ENCODE peak calls at places on chromosomes 12 and 14, in nine cellular contexts. One of them, this sample, is unnamed.

GRCh38 chr14:75274899-75275569 is 3.6 kb upstream of the FOS start:
- DNase-seq in brain microvascular endothelial cell: peak; percentile 72
- DNase-seq in fibroblast of mammary gland: peak; percentile 51
- DNase-seq in adrenal gland: peak; percentile 80
- DNase-seq in cardiac muscle cell: no peak
- DNase-seq in epithelial cell of esophagus: peak; percentile 57
- DNase-seq in uterus: no peak
- DNase-seq in AG09309: no peak
- DNase-seq in RWPE2: no peak
- DNase-seq in this sample: no peak

GRCh38 chr12:30570206-30570890 is 125.3 kb downstream of the IPO8 start:
- DNase-seq in adrenal gland: no peak
- DNase-seq in AG09309: no peak
- DNase-seq in uterus: no peak
- DNase-seq in cardiac muscle cell: peak; percentile 4
- DNase-seq in brain microvascular endothelial cell: no peak
- DNase-seq in fibroblast of mammary gland: no peak
- DNase-seq in RWPE2: no peak
- DNase-seq in epithelial cell of esophagus: no peak
- DNase-seq in this sample: no peak

GRCh38 chr14:105389976-105390848 is 8.1 kb upstream of the TEX22 start:
- DNase-seq in cardiac muscle cell: no peak
- DNase-seq in RWPE2: peak; percentile 67
- DNase-seq in AG09309: no peak
- DNase-seq in uterus: no peak
- DNase-seq in fibroblast of mammary gland: no peak
- DNase-seq in brain microvascular endothelial cell: no peak
- DNase-seq in adrenal gland: no peak
- DNase-seq in epithelial cell of esophagus: no peak
- DNase-seq in this sample: no peak

GRCh38 chr12:3262466-3262865 is 185.3 kb downstream of the TSPAN9 start:
- DNase-seq in adrenal gland: no peak
- DNase-seq in fibroblast of mammary gland: no peak
- DNase-seq in cardiac muscle cell: no peak
- DNase-seq in AG09309: no peak
- DNase-seq in brain microvascular endothelial cell: no peak
- DNase-seq in uterus: no peak
- DNase-seq in RWPE2: no peak
- DNase-seq in epithelial cell of esophagus: no peak
- DNase-seq in this sample: no peak

GRCh38 chr14:69132513-69133181 is 20.3 kb downstream of the DCAF5 start:
- DNase-seq in uterus: no peak
- DNase-seq in AG09309: no peak
- DNase-seq in fibroblast of mammary gland: no peak
- DNase-seq in adrenal gland: no peak
- DNase-seq in RWPE2: no peak
- DNase-seq in epithelial cell of esophagus: no peak
- DNase-seq in cardiac muscle cell: no peak
- DNase-seq in brain microvascular endothelial cell: peak; percentile 33
- DNase-seq in this sample: peak; percentile 49

GRCh38 chr12:87317302-87317701 is 711.9 kb downstream of the C12orf50 start:
- DNase-seq in fibroblast of mammary gland: no peak
- DNase-seq in adrenal gland: no peak
- DNase-seq in cardiac muscle cell: no peak
- DNase-seq in AG09309: no peak
- DNase-seq in epithelial cell of esophagus: peak; percentile 73
- DNase-seq in uterus: no peak
- DNase-seq in RWPE2: no peak
- DNase-seq in brain microvascular endothelial cell: peak; percentile 29
- DNase-seq in this sample: no peak

GRCh38 chr12:129696405-129696804 is 207.4 kb downstream of the TMEM132D start:
- DNase-seq in adrenal gland: no peak
- DNase-seq in cardiac muscle cell: no peak
- DNase-seq in AG09309: no peak
- DNase-seq in uterus: no peak
- DNase-seq in epithelial cell of esophagus: no peak
- DNase-seq in brain microvascular endothelial cell: no peak
- DNase-seq in RWPE2: no peak
- DNase-seq in fibroblast of mammary gland: no peak
- DNase-seq in this sample: no peak

GRCh38 chr12:57491393-57492280 is 3.8 kb downstream of the MARS1 start:
- DNase-seq in epithelial cell of esophagus: no peak
- DNase-seq in RWPE2: no peak
- DNase-seq in fibroblast of mammary gland: no peak
- DNase-seq in brain microvascular endothelial cell: no peak
- DNase-seq in AG09309: no peak
- DNase-seq in cardiac muscle cell: no peak
- DNase-seq in uterus: no peak
- DNase-seq in adrenal gland: no peak
- DNase-seq in this sample: no peak

GRCh38 chr12:105960319-105961076 is 178.3 kb downstream of the NUAK1 start:
- DNase-seq in brain microvascular endothelial cell: no peak
- DNase-seq in uterus: no peak
- DNase-seq in cardiac muscle cell: peak; percentile 53
- DNase-seq in AG09309: no peak
- DNase-seq in adrenal gland: no peak
- DNase-seq in epithelial cell of esophagus: peak; percentile 41
- DNase-seq in fibroblast of mammary gland: no peak
- DNase-seq in RWPE2: no peak
- DNase-seq in this sample: no peak

GRCh38 chr14:24264298-24264697 is 1.3 kb upstream of the TGM1 start:
- DNase-seq in adrenal gland: no peak
- DNase-seq in brain microvascular endothelial cell: no peak
- DNase-seq in cardiac muscle cell: no peak
- DNase-seq in AG09309: no peak
- DNase-seq in RWPE2: no peak
- DNase-seq in uterus: no peak
- DNase-seq in fibroblast of mammary gland: no peak
- DNase-seq in epithelial cell of esophagus: peak; percentile 89
- DNase-seq in this sample: no peak

GRCh38 chr14:105065280-105066228 is at the start of gene GPR132:
- DNase-seq in brain microvascular endothelial cell: no peak
- DNase-seq in cardiac muscle cell: peak; percentile 66
- DNase-seq in fibroblast of mammary gland: no peak
- DNase-seq in adrenal gland: peak; percentile 76
- DNase-seq in RWPE2: peak; percentile 72
- DNase-seq in uterus: no peak
- DNase-seq in AG09309: no peak
- DNase-seq in epithelial cell of esophagus: peak; percentile 67
- DNase-seq in this sample: no peak

GRCh38 chr14:26204954-26205479 is 392.8 kb downstream of the NOVA1 start:
- DNase-seq in AG09309: no peak
- DNase-seq in brain microvascular endothelial cell: no peak
- DNase-seq in epithelial cell of esophagus: peak; percentile 19
- DNase-seq in fibroblast of mammary gland: peak; percentile 18
- DNase-seq in RWPE2: peak; percentile 40
- DNase-seq in adrenal gland: peak; percentile 55
- DNase-seq in uterus: peak; percentile 38
- DNase-seq in cardiac muscle cell: peak; percentile 69
- DNase-seq in this sample: peak; percentile 34

GRCh38 chr12:56011509-56012090 is 9.2 kb upstream of the IKZF4 start:
- DNase-seq in epithelial cell of esophagus: no peak
- DNase-seq in adrenal gland: no peak
- DNase-seq in uterus: no peak
- DNase-seq in cardiac muscle cell: no peak
- DNase-seq in fibroblast of mammary gland: peak; percentile 20
- DNase-seq in brain microvascular endothelial cell: no peak
- DNase-seq in RWPE2: no peak
- DNase-seq in AG09309: no peak
- DNase-seq in this sample: no peak

GRCh38 chr12:113697646-113698504 is 226.2 kb upstream of the LHX5 start:
- DNase-seq in uterus: no peak
- DNase-seq in cardiac muscle cell: no peak
- DNase-seq in adrenal gland: no peak
- DNase-seq in fibroblast of mammary gland: no peak
- DNase-seq in epithelial cell of esophagus: no peak
- DNase-seq in AG09309: no peak
- DNase-seq in brain microvascular endothelial cell: no peak
- DNase-seq in RWPE2: no peak
- DNase-seq in this sample: no peak

GRCh38 chr12:46373303-46374182 is 970 bp upstream of the SLC38A2 start:
- DNase-seq in RWPE2: peak; percentile 73
- DNase-seq in cardiac muscle cell: peak; percentile 77
- DNase-seq in epithelial cell of esophagus: peak; percentile 52
- DNase-seq in adrenal gland: peak; percentile 76
- DNase-seq in uterus: peak; percentile 60
- DNase-seq in AG09309: no peak
- DNase-seq in fibroblast of mammary gland: no peak
- DNase-seq in brain microvascular endothelial cell: no peak
- DNase-seq in this sample: no peak

GRCh38 chr12:67968725-67969124 is 20.5 kb upstream of the IFNG-AS1 start:
- DNase-seq in RWPE2: no peak
- DNase-seq in adrenal gland: no peak
- DNase-seq in brain microvascular endothelial cell: no peak
- DNase-seq in fibroblast of mammary gland: no peak
- DNase-seq in uterus: no peak
- DNase-seq in epithelial cell of esophagus: no peak
- DNase-seq in cardiac muscle cell: no peak
- DNase-seq in AG09309: no peak
- DNase-seq in this sample: no peak

GRCh38 chr14:32129124-32129523 is 52.0 kb downstream of the ARHGAP5 start:
- DNase-seq in cardiac muscle cell: no peak
- DNase-seq in uterus: no peak
- DNase-seq in AG09309: no peak
- DNase-seq in adrenal gland: no peak
- DNase-seq in RWPE2: no peak
- DNase-seq in brain microvascular endothelial cell: no peak
- DNase-seq in fibroblast of mammary gland: peak; percentile 70
- DNase-seq in epithelial cell of esophagus: peak; percentile 60
- DNase-seq in this sample: peak; percentile 46

GRCh38 chr14:98822917-98823316 is 449.1 kb downstream of the BCL11B start:
- DNase-seq in RWPE2: no peak
- DNase-seq in AG09309: no peak
- DNase-seq in fibroblast of mammary gland: no peak
- DNase-seq in epithelial cell of esophagus: no peak
- DNase-seq in adrenal gland: no peak
- DNase-seq in cardiac muscle cell: no peak
- DNase-seq in uterus: no peak
- DNase-seq in brain microvascular endothelial cell: no peak
- DNase-seq in this sample: no peak

GRCh38 chr14:56414231-56414630 is 165.4 kb upstream of the TMEM260 start:
- DNase-seq in fibroblast of mammary gland: peak; percentile 7
- DNase-seq in RWPE2: no peak
- DNase-seq in uterus: no peak
- DNase-seq in adrenal gland: no peak
- DNase-seq in cardiac muscle cell: no peak
- DNase-seq in AG09309: no peak
- DNase-seq in epithelial cell of esophagus: peak; percentile 3
- DNase-seq in brain microvascular endothelial cell: no peak
- DNase-seq in this sample: no peak

DNA sequence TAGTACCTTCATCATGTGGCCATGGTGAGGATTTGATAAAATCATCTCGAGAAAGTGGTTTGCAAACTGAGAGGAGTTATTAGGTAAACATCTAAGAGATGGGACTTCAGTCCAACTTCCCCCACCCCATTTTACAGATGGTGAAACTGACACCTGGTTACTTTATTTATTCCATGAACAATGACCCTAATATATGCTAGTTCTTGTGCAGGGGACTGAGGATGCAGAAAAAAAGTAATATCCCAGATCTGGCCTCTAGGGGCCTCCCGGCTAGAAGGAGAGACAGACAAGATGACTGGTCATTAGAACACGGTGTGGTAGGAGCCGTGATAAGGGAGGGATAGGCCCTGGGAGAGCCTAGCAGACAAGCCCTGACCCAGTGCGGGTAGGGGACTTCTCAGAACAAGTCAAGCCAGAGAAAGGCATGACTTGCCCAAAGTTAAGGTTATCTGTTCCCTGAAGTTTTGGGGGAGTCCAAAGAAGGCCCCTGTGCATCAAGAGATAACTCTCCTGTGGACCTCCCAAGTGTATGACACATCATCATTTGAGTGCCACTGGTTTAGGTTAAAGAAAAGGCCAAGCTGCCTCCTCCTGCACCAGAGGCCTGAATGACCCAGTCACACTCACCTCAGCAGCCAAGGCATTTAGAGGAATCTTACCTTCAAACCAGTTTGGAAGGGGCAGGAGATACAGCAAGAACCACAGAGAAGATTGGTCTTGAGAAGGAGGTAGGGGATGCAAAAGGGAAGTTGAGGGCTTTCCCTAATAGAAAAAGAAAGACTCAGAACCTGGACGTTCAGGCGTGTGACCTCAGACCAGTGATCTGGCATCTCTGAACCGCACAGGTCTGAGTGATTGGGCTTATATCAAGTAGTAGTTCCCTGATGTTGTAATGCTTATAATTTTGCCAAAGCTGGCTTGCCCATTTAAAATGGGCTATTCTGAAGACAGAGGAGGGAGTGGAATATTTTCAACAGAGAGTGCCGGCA is 1.6 kb downstream of the CMKLR1 start:
- DNase-seq in cardiac muscle cell: peak; percentile 20
- DNase-seq in adrenal gland: peak; percentile 62
- DNase-seq in epithelial cell of esophagus: peak; percentile 29
- DNase-seq in RWPE2: peak; percentile 21
- DNase-seq in uterus: no peak
- DNase-seq in AG09309: no peak
- DNase-seq in brain microvascular endothelial cell: peak; percentile 42
- DNase-seq in fibroblast of mammary gland: peak; percentile 26
- DNase-seq in this sample: no peak
- H3K4me3 ChIP-seq in cardiac muscle cell: no peak overlapping the region
- H3K4me3 ChIP-seq in adrenal gland: no peak overlapping the region
- H3K4me3 ChIP-seq in epithelial cell of esophagus: no peak overlapping the region
- H3K4me3 ChIP-seq in RWPE2: no peak overlapping the region
- H3K4me3 ChIP-seq in uterus: peak overlapping the region; percentile 30
- H3K4me3 ChIP-seq in AG09309: no peak overlapping the region
- H3K4me3 ChIP-seq in brain microvascular endothelial cell: no peak overlapping the region
- H3K4me3 ChIP-seq in fibroblast of mammary gland: no peak overlapping the region
- H3K4me3 ChIP-seq in this sample: no peak overlapping the region

GRCh38 chr12:124136796-124137195 is 158.1 kb upstream of the RFLNA start:
- DNase-seq in epithelial cell of esophagus: no peak
- DNase-seq in cardiac muscle cell: no peak
- DNase-seq in AG09309: no peak
- DNase-seq in brain microvascular endothelial cell: no peak
- DNase-seq in RWPE2: no peak
- DNase-seq in fibroblast of mammary gland: no peak
- DNase-seq in uterus: no peak
- DNase-seq in adrenal gland: no peak
- DNase-seq in this sample: no peak
- TF ChIP-seq CTCF in epithelial cell of esophagus: no peak
- TF ChIP-seq CTCF in cardiac muscle cell: no peak
- TF ChIP-seq CTCF in AG09309: no peak
- TF ChIP-seq CTCF in brain microvascular endothelial cell: no peak
- TF ChIP-seq CTCF in RWPE2: no peak
- TF ChIP-seq CTCF in fibroblast of mammary gland: no peak
- TF ChIP-seq CTCF in uterus: no peak
- TF ChIP-seq CTCF in adrenal gland: no peak
- TF ChIP-seq CTCF in this sample: no peak

GRCh38 chr14:21537088-21537424 is 10.9 kb upstream of the SALL2 start:
- DNase-seq in adrenal gland: no peak
- DNase-seq in epithelial cell of esophagus: no peak
- DNase-seq in cardiac muscle cell: no peak
- DNase-seq in uterus: no peak
- DNase-seq in RWPE2: no peak
- DNase-seq in AG09309: no peak
- DNase-seq in fibroblast of mammary gland: no peak
- DNase-seq in brain microvascular endothelial cell: no peak
- DNase-seq in this sample: no peak
- H3K4me3 ChIP-seq in adrenal gland: no peak overlapping the region
- H3K4me3 ChIP-seq in epithelial cell of esophagus: no peak overlapping the region
- H3K4me3 ChIP-seq in cardiac muscle cell: peak overlapping the region; percentile 59
- H3K4me3 ChIP-seq in uterus: no peak overlapping the region
- H3K4me3 ChIP-seq in RWPE2: no peak overlapping the region
- H3K4me3 ChIP-seq in AG09309: no peak overlapping the region
- H3K4me3 ChIP-seq in fibroblast of mammary gland: no peak overlapping the region
- H3K4me3 ChIP-seq in brain microvascular endothelial cell: peak overlapping the region; percentile 17
- H3K4me3 ChIP-seq in this sample: peak overlapping the region; percentile 50

GRCh38 chr12:51820721-51821422 is 27.6 kb downstream of the FIGNL2 start:
- DNase-seq in adrenal gland: no peak
- DNase-seq in fibroblast of mammary gland: peak; percentile 39
- DNase-seq in AG09309: no peak
- DNase-seq in cardiac muscle cell: peak; percentile 77
- DNase-seq in uterus: peak; percentile 67
- DNase-seq in brain microvascular endothelial cell: no peak
- DNase-seq in RWPE2: no peak
- DNase-seq in epithelial cell of esophagus: peak; percentile 16
- DNase-seq in this sample: no peak
- TF ChIP-seq CTCF in adrenal gland: no peak
- TF ChIP-seq CTCF in fibroblast of mammary gland: no peak
- TF ChIP-seq CTCF in AG09309: no peak
- TF ChIP-seq CTCF in cardiac muscle cell: no peak
- TF ChIP-seq CTCF in uterus: peak; percentile 60
- TF ChIP-seq CTCF in brain microvascular endothelial cell: no peak
- TF ChIP-seq CTCF in RWPE2: peak; percentile 87
- TF ChIP-seq CTCF in epithelial cell of esophagus: no peak
- TF ChIP-seq CTCF in this sample: no peak